ENCODE peak calls at places on chromosomes 12 and 14, in four cellular contexts. E is IMR-90, U is K562, Y is GM12878. Z is an unnamed sample. For H3K4me1, the result is how much of the 10 kb centered on the place peaks cover.

GRCh38 chr12:68375701-68376469 is 43.7 kb upstream of the MDM1 start:
- DNase-seq in E (peak), U (no peak), Y (no peak), Z (no peak)

GRCh38 chr14:37874429-37875109 is 279.1 kb downstream of the TTC6 start:
- DNase-seq in E (peak), U (peak), Y (peak), Z (peak)

GRCh38 chr14:46920542-46920941 is 269.0 kb upstream of the RPL10L start:
- DNase-seq in E (no peak), U (no peak), Y (no peak), Z (no peak)

GRCh38 chr12:108306014-108306501 is 33.1 kb downstream of the CMKLR1 start:
- DNase-seq in E (peak), U (no peak), Y (no peak), Z (peak)

GRCh38 chr14:47966411-47966810 is 291.0 kb upstream of the MDGA2 start:
- DNase-seq in E (no peak), U (no peak), Y (no peak), Z (no peak)

GRCh38 chr12:45991289-45992249 is 1.2 kb upstream of the SCAF11 start:
- DNase-seq in E (peak), U (peak), Y (no peak), Z (peak)

GRCh38 chr14:93969082-93969828 is 7.1 kb downstream of the ASB2 start:
- DNase-seq in E (no peak), U (no peak), Y (no peak), Z (no peak)

GRCh38 chr14:60648169-60648933 is 926 bp downstream of the SIX1 start:
- DNase-seq in E (peak), U (peak), Y (no peak), Z (no peak)

GRCh38 chr14:104937161-104937560 is 12.5 kb downstream of the PLD4 start:
- DNase-seq in E (no peak), U (no peak), Y (no peak), Z (no peak)

GRCh38 chr14:92633274-92633616 is 115.2 kb downstream of the LGMN start:
- DNase-seq in E (no peak), U (no peak), Y (no peak), Z (no peak)

GRCh38 chr12:47982311-47982710 is 18.9 kb downstream of the TMEM106C start:
- DNase-seq in E (no peak), U (no peak), Y (no peak), Z (no peak)

GRCh38 chr12:47981496-47982260 is 18.3 kb downstream of the TMEM106C start:
- DNase-seq in E (no peak), U (no peak), Y (no peak), Z (no peak)

GRCh38 chr12:47983541-47984115 is 20.2 kb downstream of the TMEM106C start:
- DNase-seq in E (no peak), U (no peak), Y (no peak), Z (no peak)

GRCh38 chr12:47984331-47984801 is 19.9 kb downstream of the COL2A1 start:
- DNase-seq in E (no peak), U (no peak), Y (no peak), Z (no peak)

GRCh38 chr12:47982770-47983169 is 19.4 kb downstream of the TMEM106C start:
- DNase-seq in E (no peak), U (no peak), Y (no peak), Z (no peak)
- H3K4me1 ChIP-seq in E (under half), U (under half), Y (under half), Z (under half)

GRCh38 chr12:1552171-1552570 is 42.2 kb downstream of the FBXL14 start:
- DNase-seq in E (no peak), U (no peak), Y (no peak), Z (no peak)
- TF ChIP-seq FOS in E (no peak), U (no peak), Y (no peak), Z (no peak)

GRCh38 chr12:54296393-54297121 is 4.3 kb downstream of the NFE2 start:
- DNase-seq in E (no peak), U (peak), Y (no peak), Z (no peak)

GRCh38 chr12:54292083-54292930 is 8.5 kb downstream of the NFE2 start:
- DNase-seq in E (no peak), U (peak), Y (no peak), Z (no peak)

GRCh38 chr12:54292931-54293241 is 7.9 kb downstream of the NFE2 start:
- DNase-seq in E (no peak), U (no peak), Y (no peak), Z (no peak)

GRCh38 chr12:54294152-54294913 is 6.5 kb downstream of the NFE2 start:
- DNase-seq in E (no peak), U (peak), Y (no peak), Z (peak)

DNA sequence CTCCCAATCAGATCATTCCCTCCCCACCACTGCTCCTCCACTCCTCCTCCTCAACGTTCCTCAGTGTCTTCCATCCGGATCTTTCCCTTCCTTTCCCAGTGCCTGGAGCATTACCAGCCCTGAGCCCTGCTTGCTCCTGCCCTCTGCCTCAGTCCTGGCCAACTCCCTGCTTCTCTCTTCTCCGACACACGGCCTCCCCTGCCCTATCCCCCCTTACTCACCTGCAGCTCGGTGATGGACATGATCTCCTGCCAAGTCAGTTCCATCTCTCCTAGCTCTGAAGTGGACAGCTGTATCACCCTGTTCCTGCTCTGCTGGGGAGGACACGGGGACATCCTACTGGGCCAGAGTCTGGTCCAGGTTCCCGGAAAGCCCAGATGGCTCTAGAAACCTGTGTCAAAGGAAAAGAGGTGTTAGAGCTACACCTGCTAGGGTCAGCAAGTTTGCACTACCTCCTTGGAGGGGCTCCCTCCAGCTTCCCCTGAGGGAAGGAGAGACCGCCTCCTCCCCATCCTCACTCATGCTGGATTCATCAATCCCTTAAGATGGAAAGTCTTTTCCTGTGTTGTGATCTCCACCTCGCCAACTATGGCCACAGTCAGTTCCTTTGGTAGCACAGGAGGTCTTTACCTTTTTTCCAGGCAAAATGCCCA is 5.8 kb downstream of the NFE2 start:
- DNase-seq in E (no peak), U (no peak), Y (no peak), Z (no peak)
- H3K4me1 ChIP-seq in E (under half), U (under half), Y (under half), Z (under half)

GRCh38 chr12:131735863-131736806 is 25.2 kb downstream of the SFSWAP start:
- DNase-seq in E (no peak), U (no peak), Y (no peak), Z (no peak)

GRCh38 chr12:131738196-131738595 is 27.3 kb downstream of the SFSWAP start:
- DNase-seq in E (no peak), U (no peak), Y (no peak), Z (no peak)

GRCh38 chr12:131735153-131735456 is 24.2 kb downstream of the SFSWAP start:
- DNase-seq in E (no peak), U (no peak), Y (no peak), Z (no peak)

GRCh38 chr12:131737485-131737827 is 26.6 kb downstream of the SFSWAP start:
- DNase-seq in E (no peak), U (no peak), Y (no peak), Z (no peak)

GRCh38 chr12:131736807-131737484 is 26.1 kb downstream of the SFSWAP start:
- DNase-seq in E (peak), U (no peak), Y (no peak), Z (peak)
- TF ChIP-seq FOS in E (peak), U (no peak), Y (no peak), Z (peak)

GRCh38 chr12:6181166-6181565 is 19.0 kb upstream of the CD9 start:
- DNase-seq in E (no peak), U (no peak), Y (no peak), Z (no peak)
- H3K4me1 ChIP-seq in E (under half), U (under half), Y (under half), Z (half or more)

DNA sequence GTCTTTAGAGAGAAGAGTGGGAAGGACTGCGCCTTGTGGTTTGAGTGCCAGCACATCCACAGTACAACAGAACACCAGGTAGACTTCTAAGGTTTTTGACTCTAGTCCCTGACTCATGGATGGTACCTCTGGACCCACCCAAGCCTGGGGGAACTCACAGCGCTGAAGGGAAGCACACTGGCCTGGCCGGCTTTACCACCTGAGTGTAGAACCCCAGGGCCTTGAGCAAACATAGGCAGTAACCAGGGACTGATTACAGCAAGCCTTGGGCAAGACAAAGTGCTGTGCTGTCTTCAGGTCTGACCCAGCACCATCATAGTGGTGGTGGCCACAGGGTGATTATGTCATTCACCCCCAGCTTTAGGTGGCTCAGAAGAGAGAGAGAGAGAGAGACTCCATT is 17.2 kb downstream of the EML5 start:
- DNase-seq in E (no peak), U (no peak), Y (no peak), Z (no peak)
- TF ChIP-seq FOS in E (no peak), U (no peak), Y (no peak), Z (no peak)